ENCODE peak calls at places on chromosomes 2 and 18, in ten cellular contexts. One of them, this sample, is unnamed.

GRCh38 chr2:238117199-238118154 is 17.3 kb downstream of the ESPNL start:
- DNase-seq in CD4-positive, alpha-beta T cell: no peak
- DNase-seq in dorsolateral prefrontal cortex: no peak
- DNase-seq in non-pigmented ciliary epithelial cell: no peak
- DNase-seq in AG08395: peak; percentile 81
- DNase-seq in neural crest cell: no peak
- DNase-seq in NCI-H1417: no peak
- DNase-seq in mesothelial cell of epicardium: no peak
- DNase-seq in Daoy: no peak
- DNase-seq in IMR-90: peak; percentile 26
- DNase-seq in this sample: no peak

GRCh38 chr2:157107877-157108276 is 149.6 kb upstream of the GALNT5 start:
- DNase-seq in Daoy: peak; percentile 15
- DNase-seq in mesothelial cell of epicardium: no peak
- DNase-seq in dorsolateral prefrontal cortex: no peak
- DNase-seq in CD4-positive, alpha-beta T cell: no peak
- DNase-seq in NCI-H1417: peak; percentile 1
- DNase-seq in non-pigmented ciliary epithelial cell: peak; percentile 68
- DNase-seq in IMR-90: peak; percentile 66
- DNase-seq in AG08395: no peak
- DNase-seq in neural crest cell: no peak
- DNase-seq in this sample: peak; percentile 53

GRCh38 chr2:3283206-3283605 is 94.4 kb downstream of the EIPR1 start:
- DNase-seq in neural crest cell: no peak
- DNase-seq in IMR-90: no peak
- DNase-seq in mesothelial cell of epicardium: no peak
- DNase-seq in NCI-H1417: no peak
- DNase-seq in dorsolateral prefrontal cortex: no peak
- DNase-seq in AG08395: no peak
- DNase-seq in Daoy: no peak
- DNase-seq in non-pigmented ciliary epithelial cell: no peak
- DNase-seq in CD4-positive, alpha-beta T cell: no peak
- DNase-seq in this sample: no peak

GRCh38 chr2:228767196-228767595 is 503.9 kb downstream of the PID1 start:
- DNase-seq in AG08395: peak; percentile 30
- DNase-seq in non-pigmented ciliary epithelial cell: peak; percentile 46
- DNase-seq in mesothelial cell of epicardium: no peak
- DNase-seq in Daoy: peak; percentile 4
- DNase-seq in dorsolateral prefrontal cortex: no peak
- DNase-seq in IMR-90: peak; percentile 19
- DNase-seq in CD4-positive, alpha-beta T cell: no peak
- DNase-seq in neural crest cell: no peak
- DNase-seq in NCI-H1417: no peak
- DNase-seq in this sample: peak; percentile 92

GRCh38 chr2:9782197-9782719 is 61.0 kb upstream of the TAF1B start:
- DNase-seq in CD4-positive, alpha-beta T cell: peak; percentile 40
- DNase-seq in IMR-90: no peak
- DNase-seq in Daoy: peak; percentile 66
- DNase-seq in AG08395: no peak
- DNase-seq in neural crest cell: no peak
- DNase-seq in dorsolateral prefrontal cortex: no peak
- DNase-seq in NCI-H1417: peak; percentile 72
- DNase-seq in non-pigmented ciliary epithelial cell: no peak
- DNase-seq in mesothelial cell of epicardium: no peak
- DNase-seq in this sample: no peak

GRCh38 chr2:24164416-24164973 is 10.4 kb upstream of the FAM228A start:
- DNase-seq in CD4-positive, alpha-beta T cell: peak; percentile 2
- DNase-seq in AG08395: no peak
- DNase-seq in dorsolateral prefrontal cortex: no peak
- DNase-seq in mesothelial cell of epicardium: no peak
- DNase-seq in non-pigmented ciliary epithelial cell: no peak
- DNase-seq in Daoy: peak; percentile 19
- DNase-seq in IMR-90: no peak
- DNase-seq in neural crest cell: peak; percentile 14
- DNase-seq in NCI-H1417: no peak
- DNase-seq in this sample: no peak

GRCh38 chr2:26537069-26537825 is 59.3 kb upstream of the OTOF start:
- DNase-seq in NCI-H1417: no peak
- DNase-seq in dorsolateral prefrontal cortex: no peak
- DNase-seq in neural crest cell: no peak
- DNase-seq in mesothelial cell of epicardium: no peak
- DNase-seq in Daoy: no peak
- DNase-seq in IMR-90: no peak
- DNase-seq in CD4-positive, alpha-beta T cell: no peak
- DNase-seq in non-pigmented ciliary epithelial cell: no peak
- DNase-seq in AG08395: no peak
- DNase-seq in this sample: no peak

GRCh38 chr2:218745559-218746469 is 35.2 kb downstream of the TTLL4 start:
- DNase-seq in dorsolateral prefrontal cortex: peak; percentile 92
- DNase-seq in mesothelial cell of epicardium: no peak
- DNase-seq in Daoy: no peak
- DNase-seq in IMR-90: peak; percentile 65
- DNase-seq in CD4-positive, alpha-beta T cell: no peak
- DNase-seq in non-pigmented ciliary epithelial cell: no peak
- DNase-seq in neural crest cell: peak; percentile 24
- DNase-seq in AG08395: peak; percentile 48
- DNase-seq in NCI-H1417: no peak
- DNase-seq in this sample: no peak

GRCh38 chr18:69680128-69680527 is 267.5 kb downstream of the CD226 start:
- DNase-seq in IMR-90: no peak
- DNase-seq in AG08395: no peak
- DNase-seq in non-pigmented ciliary epithelial cell: no peak
- DNase-seq in neural crest cell: no peak
- DNase-seq in CD4-positive, alpha-beta T cell: no peak
- DNase-seq in Daoy: no peak
- DNase-seq in NCI-H1417: no peak
- DNase-seq in dorsolateral prefrontal cortex: no peak
- DNase-seq in mesothelial cell of epicardium: no peak
- DNase-seq in this sample: no peak

GRCh38 chr2:85428343-85428881 is 9.9 kb downstream of the SH2D6 start:
- DNase-seq in AG08395: no peak
- DNase-seq in neural crest cell: no peak
- DNase-seq in non-pigmented ciliary epithelial cell: no peak
- DNase-seq in CD4-positive, alpha-beta T cell: no peak
- DNase-seq in dorsolateral prefrontal cortex: no peak
- DNase-seq in NCI-H1417: no peak
- DNase-seq in IMR-90: no peak
- DNase-seq in mesothelial cell of epicardium: no peak
- DNase-seq in Daoy: no peak
- DNase-seq in this sample: no peak